ENCODE peak calls at places on chromosomes 1 and 21, in four cellular contexts. I is WTC11, K is K562, F is HepG2. Q is an unnamed sample.

GRCh38 chr21:21200103-21200938 is 202.1 kb downstream of the NCAM2 start:
- DNase-seq in F (no peak), K (peak), I (no peak), Q (peak)

GRCh38 chr1:63004868-63005267 is 220.9 kb downstream of the ATG4C start:
- DNase-seq in F (peak), K (no peak), I (peak), Q (peak)

GRCh38 chr1:222073307-222073995 is 331.6 kb upstream of the DUSP10 start:
- DNase-seq in I (no peak), K (no peak), F (no peak), Q (no peak)

GRCh38 chr1:222543817-222544216 is 4.1 kb downstream of the HHIPL2 start:
- DNase-seq in F (peak), K (no peak), I (peak), Q (peak)

GRCh38 chr1:65623895-65624294 is 168.8 kb upstream of the PDE4B start:
- DNase-seq in K (no peak), I (no peak), F (no peak), Q (no peak)

GRCh38 chr1:173202430-173203145 is 4.5 kb downstream of the TNFSF4 start:
- DNase-seq in K (no peak), I (no peak), F (peak), Q (peak)

GRCh38 chr1:231463541-231463940 is 41.5 kb upstream of the EGLN1 start:
- DNase-seq in I (no peak), K (no peak), F (no peak), Q (no peak)

GRCh38 chr21:29233611-29234540 is 64.8 kb upstream of the BACH1 start:
- DNase-seq in F (no peak), I (no peak), K (no peak), Q (no peak)

GRCh38 chr1:196609114-196609737 is 986 bp upstream of the KCNT2 start:
- DNase-seq in K (no peak), F (peak), I (peak), Q (peak)

GRCh38 chr1:50930193-50930592 is 29.9 kb downstream of the FAF1 start:
- DNase-seq in F (no peak), I (no peak), K (no peak), Q (no peak)

GRCh38 chr1:90716552-90717355 is at the start of gene BARHL2:
- DNase-seq in I (no peak), K (no peak), F (no peak), Q (no peak)

GRCh38 chr1:230760360-230760827 is 13.2 kb downstream of the CAPN9 start:
- DNase-seq in I (peak), K (no peak), F (peak), Q (no peak)

GRCh38 chr1:64038965-64039926 is 164.2 kb upstream of the UBE2U start:
- DNase-seq in K (no peak), F (no peak), I (peak), Q (peak)

GRCh38 chr1:77594366-77595112 is 87.9 kb downstream of the ZZZ3 start:
- DNase-seq in K (no peak), I (no peak), F (no peak), Q (no peak)

GRCh38 chr1:15173863-15174614 is 20.5 kb downstream of the TMEM51 start:
- DNase-seq in K (no peak), F (peak), I (no peak), Q (no peak)

GRCh38 chr21:46454634-46455390 is 3.9 kb upstream of the DIP2A start:
- DNase-seq in I (no peak), K (no peak), F (no peak), Q (no peak)

GRCh38 chr1:230791986-230792564 is 44.9 kb downstream of the CAPN9 start:
- DNase-seq in F (no peak), I (no peak), K (no peak), Q (no peak)

GRCh38 chr1:10667815-10668214 is 128.6 kb downstream of the CASZ1 start:
- DNase-seq in I (peak), F (no peak), K (no peak), Q (no peak)

GRCh38 chr1:23168079-23168461 is 586 bp downstream of the LUZP1 start:
- DNase-seq in F (no peak), K (peak), I (no peak), Q (no peak)

GRCh38 chr1:247769603-247770002 is 9.2 kb upstream of the OR1C1 start:
- DNase-seq in I (no peak), F (no peak), K (no peak), Q (no peak)

GRCh38 chr1:207885129-207886032 is 25.5 kb downstream of the CD34 start:
- DNase-seq in F (peak), I (peak), K (peak), Q (peak)

DNA sequence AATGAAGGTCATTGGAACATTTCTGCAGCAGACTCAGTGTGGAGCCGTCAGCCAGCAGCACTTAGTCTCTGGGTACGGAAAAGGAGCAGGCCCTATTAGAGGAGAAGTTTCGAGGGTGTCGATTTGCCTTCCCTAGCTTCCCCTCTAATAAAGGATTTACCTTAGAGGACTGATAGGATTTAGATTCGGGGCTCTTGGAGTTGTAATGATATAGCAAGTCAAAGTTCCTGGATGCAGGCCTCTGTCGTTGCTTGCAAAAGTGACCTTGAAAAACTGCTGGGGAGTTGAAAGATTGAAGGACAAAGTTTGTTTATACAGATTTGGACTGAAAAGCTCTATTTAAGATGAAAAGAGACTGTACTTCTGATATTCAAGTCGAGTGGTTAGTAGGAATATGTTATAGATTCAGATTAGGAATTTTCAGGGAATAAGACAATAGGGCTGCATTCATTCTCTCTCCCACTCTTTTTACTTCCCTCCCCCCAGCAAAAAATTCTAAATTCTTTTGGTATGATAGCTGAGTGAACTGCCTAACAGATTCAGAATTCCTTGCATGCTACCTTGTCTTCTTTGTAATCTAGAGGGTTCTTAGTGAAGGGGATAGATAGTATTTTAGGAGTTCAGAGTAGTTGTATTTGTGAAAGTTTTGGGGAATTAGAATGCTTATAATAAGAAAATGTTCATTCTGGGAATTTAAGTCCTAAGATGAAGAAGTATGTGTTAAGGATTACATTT is 19.2 kb downstream of the NFYC start:
- DNase-seq in I (no peak), K (no peak), F (peak), Q (no peak)
- TF ChIP-seq NR3C1 in I (no peak), K (no peak), F (no peak), Q (no peak)

GRCh38 chr1:33074193-33074945 is 6.6 kb upstream of the AZIN2 start:
- DNase-seq in F (peak), K (no peak), I (no peak), Q (no peak)

GRCh38 chr1:33065301-33065700 is 15.7 kb upstream of the AZIN2 start:
- DNase-seq in I (no peak), K (no peak), F (no peak), Q (no peak)

GRCh38 chr1:33072707-33073106 is 8.2 kb upstream of the AZIN2 start:
- DNase-seq in K (no peak), I (no peak), F (no peak), Q (no peak)

GRCh38 chr1:33070628-33071027 is 10.3 kb upstream of the AZIN2 start:
- DNase-seq in K (no peak), I (no peak), F (no peak), Q (no peak)
- TF ChIP-seq NR3C1 in K (no peak), I (no peak), F (no peak), Q (no peak)

DNA sequence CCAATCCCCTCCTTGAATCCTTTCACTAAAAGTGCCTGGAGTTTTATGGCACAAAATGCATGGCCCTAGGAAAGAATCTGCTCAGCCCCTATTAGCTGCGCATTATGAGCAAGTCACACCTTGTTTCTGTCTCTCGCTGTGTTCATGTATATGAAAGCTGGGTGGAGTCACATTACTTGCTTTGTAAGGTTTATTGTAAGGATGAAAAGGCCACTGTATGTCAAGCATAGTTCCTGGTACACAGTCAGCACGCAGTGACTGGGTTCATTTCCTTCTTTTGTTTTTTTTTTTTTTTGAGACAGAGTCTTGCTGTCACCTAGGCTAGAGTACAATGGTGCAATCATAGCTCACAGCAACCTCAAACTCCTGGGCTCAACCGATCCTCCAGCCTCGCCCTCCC is 6.7 kb upstream of the SLC9A1 start:
- DNase-seq in F (no peak), K (no peak), I (no peak), Q (no peak)
- TF ChIP-seq NR3C1 in F (no peak), K (no peak), I (no peak), Q (no peak)

DNA sequence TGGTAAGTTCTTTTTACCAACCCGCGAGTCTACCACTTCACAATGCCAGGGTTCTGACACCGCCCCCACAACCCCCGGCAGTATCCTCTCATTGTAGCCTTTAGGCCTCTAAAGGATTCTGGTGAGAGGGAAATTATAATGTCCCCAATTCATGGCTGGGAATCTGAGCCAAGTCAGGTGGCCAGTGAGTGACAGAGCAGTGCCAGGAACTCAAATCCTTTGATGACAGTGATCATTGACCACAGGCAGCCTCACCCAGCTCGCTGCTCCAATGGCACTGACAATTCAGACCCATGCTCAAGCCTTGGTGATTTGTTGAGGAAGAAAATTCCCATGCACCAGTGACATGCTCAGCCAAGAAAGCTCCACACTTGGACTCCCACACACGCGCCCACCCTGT is 63.4 kb upstream of the CSF1 start:
- DNase-seq in F (no peak), I (no peak), K (no peak), Q (no peak)
- TF ChIP-seq NR3C1 in F (no peak), I (no peak), K (no peak), Q (no peak)

DNA sequence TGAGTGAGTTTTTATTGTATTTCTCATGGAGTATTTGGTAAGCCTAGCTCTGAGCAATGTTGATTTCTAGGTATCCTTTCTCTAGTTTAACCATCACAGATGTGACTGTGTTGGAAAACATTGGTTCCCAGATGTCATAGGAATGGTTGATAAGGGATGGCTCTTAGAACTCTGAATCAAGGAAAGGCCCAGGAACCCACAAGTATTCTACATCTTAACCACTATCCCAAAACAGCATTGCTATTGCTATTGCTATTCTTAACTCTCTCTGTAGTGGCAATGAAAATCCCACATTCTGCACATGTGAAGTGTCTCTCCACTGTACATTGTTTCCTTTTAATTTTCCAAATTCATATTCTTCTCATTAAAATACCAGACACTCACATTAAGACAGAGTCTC is 420.3 kb upstream of the RUNX1 start:
- DNase-seq in F (no peak), K (no peak), I (no peak), Q (no peak)
- TF ChIP-seq NR3C1 in F (no peak), K (no peak), I (no peak), Q (no peak)

GRCh38 chr1:245380790-245381535 is 226.2 kb downstream of the KIF26B start:
- DNase-seq in I (no peak), F (no peak), K (peak), Q (peak)
- TF ChIP-seq NR3C1 in I (no peak), F (no peak), K (no peak), Q (no peak)